ENCODE peak calls at places on chromosome 17, in nine cellular contexts. J, F, N, T, B, I, Y, V and W are unnamed samples.

GRCh38 chr17:50053654-50053960 is 2.3 kb upstream of the ITGA3 start:
- DNase-seq in J (no peak), F (no peak), N (no peak), T (no peak), B (no peak), I (peak; percentile 77), Y (no peak), V (no peak), W (no peak)

GRCh38 chr17:49851387-49852291 is 3.8 kb upstream of the TAC4 start:
- DNase-seq in J (peak; percentile 15), F (peak; percentile 71), N (peak; percentile 47), T (peak; percentile 70), B (peak; percentile 72), I (peak; percentile 75), Y (peak; percentile 61), V (peak; percentile 80), W (peak; percentile 92)

GRCh38 chr17:68641276-68642117 is 40.3 kb upstream of the FAM20A start:
- DNase-seq in J (no peak), F (no peak), N (no peak), T (no peak), B (no peak), I (no peak), Y (no peak), V (no peak), W (no peak)

GRCh38 chr17:46815474-46816353 is 2.8 kb downstream of the WNT3 start:
- DNase-seq in J (no peak), F (no peak), N (no peak), T (no peak), B (no peak), I (no peak), Y (no peak), V (no peak), W (no peak)

GRCh38 chr17:63247706-63248105 is 198.4 kb downstream of the CYB561 start:
- DNase-seq in J (no peak), F (no peak), N (no peak), T (no peak), B (no peak), I (no peak), Y (no peak), V (no peak), W (no peak)

GRCh38 chr17:4542726-4543191 is 12.4 kb downstream of the MYBBP1A start:
- DNase-seq in J (no peak), F (no peak), N (no peak), T (no peak), B (no peak), I (no peak), Y (no peak), V (no peak), W (peak; percentile 14)

GRCh38 chr17:5209396-5209795 is 17.7 kb upstream of the ZNF594 start:
- DNase-seq in J (no peak), F (no peak), N (no peak), T (no peak), B (no peak), I (peak; percentile 78), Y (no peak), V (no peak), W (no peak)

GRCh38 chr17:28141333-28141732 is 98.9 kb downstream of the NLK start:
- DNase-seq in J (no peak), F (no peak), N (no peak), T (no peak), B (no peak), I (no peak), Y (no peak), V (no peak), W (no peak)

GRCh38 chr17:68906638-68907037 is 48.6 kb downstream of the ABCA8 start:
- DNase-seq in J (no peak), F (no peak), N (peak; percentile 28), T (no peak), B (no peak), I (peak; percentile 49), Y (no peak), V (no peak), W (no peak)

GRCh38 chr17:51270675-51271074 is 10.3 kb downstream of the UTP18 start:
- DNase-seq in J (no peak), F (no peak), N (no peak), T (no peak), B (no peak), I (no peak), Y (no peak), V (no peak), W (no peak)

GRCh38 chr17:57834146-57834741 is 15.6 kb downstream of the MRPS23 start:
- DNase-seq in J (no peak), F (peak; percentile 80), N (peak; percentile 76), T (no peak), B (no peak), I (peak; percentile 74), Y (peak; percentile 32), V (peak; percentile 28), W (no peak)

GRCh38 chr17:58470356-58470755 is 17.9 kb downstream of the HSF5 start:
- DNase-seq in J (no peak), F (no peak), N (no peak), T (no peak), B (no peak), I (no peak), Y (no peak), V (no peak), W (no peak)

GRCh38 chr17:57518587-57519118 is 226.4 kb downstream of the CCDC182 start:
- DNase-seq in J (no peak), F (no peak), N (no peak), T (no peak), B (peak; percentile 58), I (no peak), Y (peak; percentile 96), V (no peak), W (no peak)

GRCh38 chr17:5817475-5818395 is 233.4 kb upstream of the NLRP1 start:
- DNase-seq in J (no peak), F (no peak), N (no peak), T (no peak), B (no peak), I (no peak), Y (no peak), V (no peak), W (no peak)

GRCh38 chr17:80594666-80595269 is 50.1 kb downstream of the RPTOR start:
- DNase-seq in J (no peak), F (no peak), N (no peak), T (no peak), B (no peak), I (peak; percentile 55), Y (no peak), V (no peak), W (no peak)

GRCh38 chr17:269616-270514 is 82.7 kb downstream of the RPH3AL start:
- DNase-seq in J (no peak), F (peak; percentile 12), N (no peak), T (peak; percentile 9), B (no peak), I (no peak), Y (peak; percentile 9), V (no peak), W (no peak)

GRCh38 chr17:83056583-83057396 is 22.6 kb upstream of the METRNL start:
- DNase-seq in J (no peak), F (no peak), N (no peak), T (peak; percentile 18), B (no peak), I (peak; percentile 40), Y (no peak), V (no peak), W (peak; percentile 1)

GRCh38 chr17:60641810-60642220 is 35.8 kb upstream of the BCAS3 start:
- DNase-seq in J (peak; percentile 53), F (peak; percentile 42), N (peak; percentile 86), T (peak; percentile 41), B (peak; percentile 68), I (peak; percentile 84), Y (peak; percentile 85), V (peak; percentile 58), W (peak; percentile 65)

GRCh38 chr17:81516439-81516838 is 3.8 kb upstream of the ACTG1 start:
- DNase-seq in J (no peak), F (no peak), N (no peak), T (peak; percentile 26), B (no peak), I (no peak), Y (no peak), V (no peak), W (no peak)

DNA sequence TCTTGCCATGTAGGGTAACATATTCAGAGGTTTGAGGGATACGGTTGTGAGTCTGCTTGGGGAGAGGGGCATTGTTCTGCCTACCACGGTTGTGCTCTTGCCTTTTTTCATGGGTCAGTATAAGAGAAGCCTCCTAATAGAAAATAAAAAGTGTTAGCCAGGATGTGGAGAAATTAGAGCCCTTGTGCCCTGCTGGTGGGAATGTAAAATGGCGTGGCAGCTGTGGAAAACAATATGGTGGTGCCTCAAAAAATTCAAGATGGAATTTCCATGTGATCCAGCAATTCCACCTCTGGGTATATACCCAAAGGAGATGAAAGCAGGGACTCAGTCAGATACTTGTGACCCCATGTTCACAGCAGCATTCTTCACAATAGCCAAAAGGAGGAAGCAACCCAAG is 14.2 kb upstream of the LRRC75A start:
- DNase-seq in J (no peak), F (no peak), N (no peak), T (no peak), B (no peak), I (no peak), Y (no peak), V (no peak), W (no peak)
- TF ChIP-seq CTCF in J (peak; percentile 41), F (no peak), N (no peak), T (no peak), B (no peak), I (no peak), Y (no peak), V (no peak), W (peak; percentile 52)

DNA sequence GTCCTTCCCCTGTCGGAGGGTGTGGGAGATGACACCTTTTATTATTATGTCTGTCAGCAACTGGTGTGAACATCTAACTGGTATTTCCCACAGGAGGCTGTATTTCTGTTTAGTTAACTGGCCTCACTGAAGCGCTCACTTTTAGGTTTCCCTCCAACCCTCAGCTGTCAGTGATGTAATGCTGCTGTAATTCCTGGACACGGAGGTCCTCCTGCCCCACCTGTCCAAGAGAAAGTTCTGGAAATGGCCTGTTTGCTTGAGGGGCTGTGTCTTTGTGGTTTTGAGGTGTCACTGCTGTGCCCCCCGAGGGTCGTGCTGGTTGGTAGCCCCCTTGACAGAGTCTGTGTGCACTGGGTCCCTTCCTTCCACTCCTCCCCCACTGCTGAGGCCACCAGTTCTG is 11.5 kb downstream of the KCNJ12 start:
- DNase-seq in J (no peak), F (no peak), N (no peak), T (no peak), B (no peak), I (no peak), Y (no peak), V (no peak), W (no peak)
- TF ChIP-seq CTCF in J (no peak), F (no peak), N (no peak), T (no peak), B (no peak), I (no peak), Y (no peak), V (no peak), W (no peak)

GRCh38 chr17:32323046-32323445 is 18.9 kb downstream of the C17orf75 start:
- DNase-seq in J (no peak), F (no peak), N (no peak), T (no peak), B (no peak), I (no peak), Y (no peak), V (no peak), W (no peak)
- TF ChIP-seq CTCF in J (no peak), F (no peak), N (no peak), T (no peak), B (no peak), I (no peak), Y (no peak), V (no peak), W (no peak)

DNA sequence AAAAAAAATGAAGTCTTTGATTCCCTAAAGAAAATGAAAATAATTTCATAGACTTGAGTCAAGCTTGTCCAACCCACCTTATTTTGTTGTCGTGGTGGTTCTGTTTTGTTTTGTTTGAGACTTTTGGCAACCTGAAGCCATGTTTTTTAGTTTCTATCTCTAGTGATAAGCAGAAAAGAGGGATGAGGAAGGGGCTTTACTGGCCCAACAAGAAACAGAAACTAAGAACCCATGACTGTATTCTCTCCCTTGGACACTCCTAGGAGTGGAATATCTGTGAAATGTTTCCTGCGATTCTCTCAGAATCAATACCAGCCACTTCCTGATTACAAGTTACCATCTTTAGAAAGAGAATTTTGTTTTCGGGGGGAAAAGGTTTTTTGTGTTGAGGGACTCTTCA is 207.5 kb downstream of the PRKCA start:
- DNase-seq in J (no peak), F (no peak), N (no peak), T (no peak), B (no peak), I (no peak), Y (no peak), V (no peak), W (no peak)
- TF ChIP-seq CTCF in J (no peak), F (no peak), N (no peak), T (no peak), B (no peak), I (no peak), Y (no peak), V (no peak), W (no peak)